ENCODE peak calls at places on chromosomes 2 and 18, in ten cellular contexts. Q is astrocyte of the hippocampus; B is activated naive CD8-positive, alpha-beta T cell treated with anti-CD3 and anti-CD28 coated beads, Interleukin-2, amount 10 ng/mL, durations not matched to agents 7 days and 5 days; I is SW 1271; G is activated T-cell treated with anti-CD3 and anti-CD28 coated beads, Interleukin-2, amount 50 U/mL, for 24 hours; H is iris pigment epithelial cell; U is tibial artery; A is H54; M is GM23248; X is stimulated activated CD4-positive, alpha-beta T cell treated with anti-CD3 and anti-CD28 coated beads, Interleukin-2, amount 100 ng/mL, for 48 hours. S is an unnamed sample.

GRCh38 chr2:38095996-38096861 is 20.3 kb upstream of the CYP1B1 start:
- DNase-seq in Q (no peak), B (no peak), I (no peak), G (no peak), H (peak), U (no peak), A (no peak), M (peak), X (no peak), S (no peak)

GRCh38 chr18:48026216-48026615 is 95.8 kb upstream of the SMAD2 start:
- DNase-seq in Q (no peak), B (no peak), I (no peak), G (no peak), H (no peak), U (peak), A (no peak), M (no peak), X (no peak), S (no peak)

GRCh38 chr2:104289646-104290565 is 564.0 kb upstream of the POU3F3 start:
- DNase-seq in Q (no peak), B (no peak), I (no peak), G (no peak), H (no peak), U (no peak), A (no peak), M (no peak), X (no peak), S (no peak)

GRCh38 chr2:15967415-15968279 is 27.3 kb downstream of the MYCN start:
- DNase-seq in Q (no peak), B (no peak), I (no peak), G (no peak), H (no peak), U (no peak), A (no peak), M (no peak), X (no peak), S (no peak)

GRCh38 chr2:238644095-238645081 is 203.5 kb upstream of the TWIST2 start:
- DNase-seq in Q (peak), B (no peak), I (peak), G (no peak), H (peak), U (no peak), A (peak), M (peak), X (no peak), S (no peak)

GRCh38 chr2:112583497-112584133 is 794 bp upstream of the CHCHD5 start:
- DNase-seq in Q (no peak), B (no peak), I (peak), G (no peak), H (no peak), U (no peak), A (no peak), M (peak), X (no peak), S (no peak)

GRCh38 chr18:37445368-37445767 is 120.2 kb downstream of the CELF4 start:
- DNase-seq in Q (peak), B (no peak), I (no peak), G (no peak), H (no peak), U (no peak), A (no peak), M (no peak), X (no peak), S (no peak)

GRCh38 chr2:158539176-158539895 is 82.6 kb downstream of the PKP4 start:
- DNase-seq in Q (peak), B (no peak), I (peak), G (no peak), H (peak), U (no peak), A (no peak), M (peak), X (no peak), S (no peak)

GRCh38 chr2:120683701-120684100 is 52.0 kb upstream of the GLI2 start:
- DNase-seq in Q (no peak), B (no peak), I (no peak), G (no peak), H (no peak), U (no peak), A (no peak), M (no peak), X (no peak), S (no peak)

GRCh38 chr2:97745474-97746172 is 32.2 kb downstream of the ZAP70 start:
- DNase-seq in Q (no peak), B (no peak), I (no peak), G (peak), H (no peak), U (no peak), A (no peak), M (no peak), X (peak), S (no peak)

GRCh38 chr2:53438692-53439091 is 328.9 kb upstream of the CHAC2 start:
- DNase-seq in Q (no peak), B (no peak), I (no peak), G (no peak), H (no peak), U (no peak), A (no peak), M (no peak), X (no peak), S (no peak)

GRCh38 chr2:235139956-235140800 is 188.4 kb downstream of the SH3BP4 start:
- DNase-seq in Q (no peak), B (no peak), I (no peak), G (no peak), H (no peak), U (no peak), A (no peak), M (no peak), X (no peak), S (no peak)

GRCh38 chr2:71503827-71504226 is 50.5 kb downstream of the DYSF start:
- DNase-seq in Q (no peak), B (no peak), I (no peak), G (no peak), H (peak), U (peak), A (no peak), M (no peak), X (no peak), S (no peak)

GRCh38 chr2:34096552-34097171 is 497.6 kb upstream of the FAM98A start:
- DNase-seq in Q (peak), B (no peak), I (peak), G (no peak), H (peak), U (no peak), A (no peak), M (peak), X (peak), S (no peak)

GRCh38 chr2:59733970-59734369 is 819.5 kb downstream of the BCL11A start:
- DNase-seq in Q (no peak), B (no peak), I (no peak), G (no peak), H (no peak), U (no peak), A (no peak), M (no peak), X (no peak), S (no peak)

GRCh38 chr2:126655500-126656310 is at the start of gene GYPC:
- DNase-seq in Q (no peak), B (peak), I (peak), G (peak), H (peak), U (peak), A (no peak), M (peak), X (peak), S (no peak)

GRCh38 chr18:9796933-9797549 is 88.7 kb upstream of the TXNDC2 start:
- DNase-seq in Q (no peak), B (no peak), I (no peak), G (no peak), H (no peak), U (no peak), A (no peak), M (peak), X (no peak), S (no peak)

GRCh38 chr2:70089946-70090523 is 2.8 kb downstream of the PCBP1 start:
- DNase-seq in Q (no peak), B (no peak), I (no peak), G (no peak), H (no peak), U (peak), A (no peak), M (peak), X (no peak), S (no peak)

GRCh38 chr2:219120082-219120481 is 40.5 kb downstream of the NHEJ1 start:
- DNase-seq in Q (no peak), B (no peak), I (no peak), G (no peak), H (no peak), U (no peak), A (no peak), M (no peak), X (no peak), S (no peak)

GRCh38 chr18:51196116-51196810 is 1.2 kb downstream of the MEX3C start:
- DNase-seq in Q (peak), B (peak), I (no peak), G (peak), H (peak), U (peak), A (no peak), M (peak), X (peak), S (no peak)

GRCh38 chr2:43220982-43221659 is 5.3 kb downstream of the ZFP36L2 start:
- DNase-seq in Q (peak), B (peak), I (no peak), G (peak), H (peak), U (peak), A (no peak), M (peak), X (no peak), S (no peak)

GRCh38 chr2:120540719-120541552 is 194.7 kb upstream of the GLI2 start:
- DNase-seq in Q (no peak), B (no peak), I (no peak), G (no peak), H (no peak), U (no peak), A (no peak), M (no peak), X (no peak), S (no peak)

GRCh38 chr2:43131051-43131889 is 95.1 kb downstream of the ZFP36L2 start:
- DNase-seq in Q (peak), B (peak), I (peak), G (peak), H (peak), U (peak), A (peak), M (peak), X (peak), S (no peak)

GRCh38 chr2:68196120-68196716 is 38.5 kb downstream of the PNO1 start:
- DNase-seq in Q (peak), B (no peak), I (no peak), G (no peak), H (peak), U (no peak), A (no peak), M (peak), X (peak), S (no peak)

GRCh38 chr18:54875063-54875462 is 46.8 kb downstream of the RAB27B start:
- DNase-seq in Q (no peak), B (no peak), I (no peak), G (no peak), H (no peak), U (no peak), A (no peak), M (no peak), X (no peak), S (no peak)

GRCh38 chr2:18788590-18788989 is 199.2 kb upstream of the NT5C1B start:
- DNase-seq in Q (peak), B (no peak), I (no peak), G (no peak), H (peak), U (no peak), A (no peak), M (no peak), X (no peak), S (no peak)

GRCh38 chr18:44149706-44150105 is 531.0 kb upstream of the SETBP1 start:
- DNase-seq in Q (peak), B (no peak), I (no peak), G (no peak), H (peak), U (no peak), A (no peak), M (peak), X (no peak), S (no peak)